ENCODE peak calls at places on chromosomes 16 and 17, in eight cellular contexts. C is HFFc6, M is GM06990, U is AG04450, P is cardiac muscle cell, V is Peyer's patch, H is psoas muscle, D is epithelial cell of esophagus. R is an unnamed sample.

GRCh38 chr17:64202683-64203430 is 60.2 kb downstream of the TEX2 start:
- DNase-seq in P (peak; percentile 46), D (peak; percentile 68), U (no peak), V (no peak), H (no peak), M (no peak), C (peak; percentile 81), R (no peak)

GRCh38 chr17:45706033-45706432 is 78.1 kb upstream of the CRHR1 start:
- DNase-seq in D (no peak), P (no peak), U (no peak), V (no peak), H (no peak), M (no peak), C (no peak), R (no peak)

GRCh38 chr16:399278-400019 is 2.2 kb upstream of the DECR2 start:
- DNase-seq in M (no peak), D (no peak), C (no peak), U (no peak), H (no peak), V (no peak), P (no peak), R (no peak)

GRCh38 chr17:82840431-82840831 is 609 bp upstream of the ZNF750 start:
- DNase-seq in D (peak; percentile 87), C (no peak), P (no peak), M (no peak), H (no peak), U (no peak), V (no peak), R (no peak)

GRCh38 chr17:37438141-37438540 is 31.5 kb downstream of the TADA2A start:
- DNase-seq in M (no peak), P (no peak), U (no peak), D (peak; percentile 11), C (no peak), V (no peak), H (no peak), R (no peak)

GRCh38 chr16:27127293-27127692 is 60.6 kb downstream of the C16orf82 start:
- DNase-seq in M (no peak), C (peak; percentile 89), H (no peak), V (no peak), U (peak; percentile 1), D (no peak), P (no peak), R (no peak)

GRCh38 chr16:85521737-85522042 is 91.4 kb upstream of the GSE1 start:
- DNase-seq in C (no peak), V (no peak), M (no peak), H (no peak), U (no peak), P (no peak), D (no peak), R (no peak)

GRCh38 chr17:29215717-29216116 is 30.9 kb upstream of the CRYBA1 start:
- DNase-seq in D (peak; percentile 69), V (no peak), M (no peak), P (peak; percentile 54), C (no peak), H (no peak), U (no peak), R (no peak)

GRCh38 chr16:26645629-26646028 is 421.1 kb upstream of the C16orf82 start:
- DNase-seq in V (no peak), U (no peak), P (no peak), M (no peak), D (no peak), C (no peak), H (no peak), R (peak; percentile 62)

GRCh38 chr16:20647736-20648135 is 49.7 kb downstream of the ACSM1 start:
- DNase-seq in D (no peak), C (no peak), P (no peak), H (no peak), M (no peak), V (no peak), U (no peak), R (no peak)

GRCh38 chr16:57532251-57532625 is 4.1 kb downstream of the CCDC102A start:
- DNase-seq in P (no peak), U (no peak), C (no peak), H (no peak), M (no peak), D (no peak), V (peak; percentile 39), R (no peak)

DNA sequence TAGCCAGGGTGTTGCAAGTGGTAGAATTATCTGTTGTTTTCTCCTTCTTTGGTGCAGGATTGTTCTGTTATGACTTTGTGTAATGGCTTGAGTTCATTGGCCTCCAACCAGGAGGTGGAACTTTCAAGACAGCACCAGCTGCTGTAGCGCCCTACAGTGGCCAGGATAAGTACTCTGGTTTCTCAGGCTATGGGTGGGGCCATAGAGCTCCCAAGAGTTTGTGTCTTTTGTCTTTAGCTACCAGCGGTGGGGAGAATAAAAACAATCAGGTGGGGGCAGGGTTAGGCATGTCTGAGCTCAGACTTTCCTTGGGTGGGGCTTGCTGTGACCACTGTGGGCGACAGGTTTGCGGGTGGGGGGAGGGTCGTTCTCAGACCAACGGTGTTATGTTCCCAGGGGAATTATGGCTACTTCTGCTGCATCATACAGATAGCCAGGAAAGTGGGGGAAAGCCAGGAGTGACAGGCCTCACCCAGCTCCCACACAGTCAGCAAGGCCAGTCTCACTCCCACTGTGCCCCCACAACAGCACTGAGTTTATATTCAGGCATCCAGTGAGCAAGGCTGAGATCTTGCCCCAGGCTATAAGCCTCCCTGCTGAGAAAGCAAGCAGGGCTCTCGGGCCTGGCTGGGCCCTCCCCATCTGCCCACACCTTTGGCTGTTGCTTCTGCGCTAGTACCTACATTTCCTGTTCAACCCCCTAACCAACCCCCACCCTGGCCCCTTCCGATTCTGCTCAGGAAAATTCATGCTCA is 15.4 kb downstream of the ABCA10 start:
- DNase-seq in V (no peak), U (no peak), M (no peak), P (no peak), D (peak; percentile 4), C (no peak), H (no peak), R (no peak)
- TF ChIP-seq CTCF in V (no peak), U (no peak), M (no peak), P (no peak), D (no peak), C (no peak), H (no peak), R (no peak)

GRCh38 chr17:41322264-41322902 is 6.9 kb upstream of the KRTAP17-1 start:
- DNase-seq in V (no peak), D (peak; percentile 72), M (no peak), U (peak; percentile 42), P (peak; percentile 67), H (no peak), C (peak; percentile 61), R (no peak)
- TF ChIP-seq CTCF in V (peak; percentile 78), D (peak; percentile 92), M (peak; percentile 76), U (peak; percentile 96), P (peak; percentile 84), H (peak; percentile 54), C (peak; percentile 93), R (peak; percentile 91)

GRCh38 chr17:55582910-55583309 is 71.7 kb upstream of the SMIM36 start:
- DNase-seq in D (no peak), P (no peak), V (no peak), M (no peak), C (no peak), H (no peak), U (no peak), R (no peak)

GRCh38 chr17:55584861-55585260 is 73.6 kb upstream of the SMIM36 start:
- DNase-seq in C (no peak), D (no peak), H (no peak), V (no peak), P (no peak), U (no peak), M (no peak), R (no peak)

GRCh38 chr17:55587608-55588139 is 76.4 kb upstream of the SMIM36 start:
- DNase-seq in D (no peak), H (no peak), V (peak; percentile 54), P (peak; percentile 60), M (no peak), C (peak; percentile 41), U (no peak), R (no peak)

GRCh38 chr17:55584055-55584685 is 72.9 kb upstream of the SMIM36 start:
- DNase-seq in H (no peak), D (peak; percentile 54), V (no peak), C (peak; percentile 40), P (peak; percentile 29), U (no peak), M (no peak), R (no peak)

DNA sequence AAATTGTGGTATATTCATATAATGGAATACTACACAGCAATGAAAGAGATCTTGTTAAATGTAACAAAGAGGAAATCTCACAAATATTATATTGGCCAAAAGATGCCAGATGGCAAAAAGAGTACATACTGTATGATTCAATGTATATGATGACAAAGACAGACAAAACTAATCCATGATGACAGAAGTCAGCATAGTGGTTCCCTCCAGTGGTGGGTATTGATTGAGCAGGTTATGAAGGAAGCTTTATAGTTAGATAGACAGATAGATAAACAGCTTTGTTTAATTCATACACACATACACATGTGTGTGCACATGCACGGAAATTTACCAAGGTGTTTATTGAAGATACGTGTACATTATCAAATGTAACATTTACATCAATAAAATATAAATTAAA is 74.4 kb upstream of the SMIM36 start:
- DNase-seq in M (no peak), U (no peak), H (no peak), P (no peak), D (no peak), C (no peak), V (no peak), R (no peak)
- TF ChIP-seq CTCF in M (no peak), U (no peak), H (no peak), P (no peak), D (peak; percentile 10), C (peak; percentile 33), V (no peak), R (no peak)

DNA sequence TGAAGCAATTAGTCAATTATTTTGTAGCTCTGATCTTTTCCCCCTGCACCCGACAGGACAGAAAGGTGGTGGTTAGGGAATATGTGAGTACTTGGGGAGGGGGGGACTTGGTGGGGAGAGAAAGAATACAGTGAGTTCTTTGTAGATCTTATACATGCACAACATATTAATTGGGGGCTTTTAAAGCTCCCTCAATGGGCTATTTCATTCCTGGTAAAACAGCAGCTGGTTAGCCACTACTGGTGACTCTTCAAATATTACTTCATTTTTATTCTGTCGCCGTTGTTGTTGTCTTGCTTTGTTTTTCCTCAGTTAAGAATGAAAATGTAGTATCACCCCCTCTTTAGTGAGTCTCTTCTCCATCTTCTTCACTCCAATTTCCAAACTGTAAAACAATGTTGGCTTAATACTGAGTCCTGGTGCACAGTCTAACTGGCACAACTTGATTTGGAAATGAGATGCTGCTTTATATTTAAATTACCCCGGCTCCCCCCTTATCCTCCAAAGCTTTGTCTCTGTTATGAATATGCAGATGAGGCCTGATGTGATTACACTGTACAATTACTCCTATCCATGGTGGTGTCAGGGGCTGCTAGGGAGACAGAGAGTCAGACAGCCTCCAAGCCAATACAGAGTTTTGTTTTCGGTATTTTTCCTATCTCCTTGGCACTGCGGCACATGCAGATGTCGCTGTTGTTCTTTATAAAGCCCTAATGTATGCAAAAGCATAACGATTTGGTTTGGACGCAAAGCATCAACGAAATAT is 256.8 kb upstream of the PMFBP1 start:
- DNase-seq in U (no peak), D (no peak), V (no peak), P (no peak), H (no peak), C (no peak), M (no peak), R (no peak)
- TF ChIP-seq CTCF in U (no peak), D (no peak), V (no peak), P (no peak), H (no peak), C (no peak), M (no peak), R (no peak)

GRCh38 chr17:7586673-7587419 is 3.0 kb downstream of the SOX15 start:
- DNase-seq in U (no peak), V (peak; percentile 74), D (peak; percentile 83), C (no peak), P (no peak), H (no peak), M (no peak), R (no peak)
- TF ChIP-seq CTCF in U (peak; percentile 28), V (peak; percentile 67), D (peak; percentile 74), C (peak; percentile 49), P (no peak), H (no peak), M (peak; percentile 22), R (no peak)

GRCh38 chr16:2150418-2151187 is 2.2 kb downstream of the RAB26 start:
- DNase-seq in U (no peak), D (peak; percentile 59), P (peak; percentile 56), H (no peak), M (peak; percentile 68), V (no peak), C (no peak), R (peak; percentile 96)
- TF ChIP-seq CTCF in U (no peak), D (peak; percentile 15), P (no peak), H (no peak), M (no peak), V (no peak), C (peak; percentile 16), R (no peak)

R was measured in glutamatergic neuron.